ENCODE peak calls at places on chromosomes 2 and 18, in six cellular contexts. One of them, this sample, is unnamed.

GRCh38 chr2:169732583-169733358 is 861 bp upstream of the KLHL23 start:
- DNase-seq in HepG2: peak
- DNase-seq in K562: peak
- DNase-seq in SK-N-SH: peak
- DNase-seq in GM12878: no peak
- DNase-seq in H1: peak
- DNase-seq in this sample: peak

GRCh38 chr2:153455856-153456255 is 22.7 kb downstream of the RPRM start:
- DNase-seq in HepG2: no peak
- DNase-seq in K562: no peak
- DNase-seq in SK-N-SH: no peak
- DNase-seq in GM12878: no peak
- DNase-seq in H1: no peak
- DNase-seq in this sample: no peak

GRCh38 chr2:8380026-8380425 is 301.8 kb upstream of the ID2 start:
- DNase-seq in HepG2: no peak
- DNase-seq in K562: no peak
- DNase-seq in SK-N-SH: no peak
- DNase-seq in GM12878: no peak
- DNase-seq in H1: no peak
- DNase-seq in this sample: no peak

GRCh38 chr18:64713284-64713683 is 564.4 kb upstream of the LINC00305 start:
- DNase-seq in HepG2: no peak
- DNase-seq in K562: no peak
- DNase-seq in SK-N-SH: no peak
- DNase-seq in GM12878: peak
- DNase-seq in H1: no peak
- DNase-seq in this sample: peak

GRCh38 chr2:195304310-195304709 is 352.7 kb upstream of the SLC39A10 start:
- DNase-seq in HepG2: peak
- DNase-seq in K562: peak
- DNase-seq in SK-N-SH: no peak
- DNase-seq in GM12878: no peak
- DNase-seq in H1: peak
- DNase-seq in this sample: no peak

GRCh38 chr18:31229829-31230228 is 67.2 kb upstream of the DSC1 start:
- DNase-seq in HepG2: no peak
- DNase-seq in K562: no peak
- DNase-seq in SK-N-SH: no peak
- DNase-seq in GM12878: no peak
- DNase-seq in H1: no peak
- DNase-seq in this sample: no peak

GRCh38 chr2:43210467-43211303 is 15.7 kb downstream of the ZFP36L2 start:
- DNase-seq in HepG2: peak
- DNase-seq in K562: peak
- DNase-seq in SK-N-SH: no peak
- DNase-seq in GM12878: no peak
- DNase-seq in H1: no peak
- DNase-seq in this sample: peak

GRCh38 chr2:71129114-71129890 is 727 bp downstream of the MCEE start:
- DNase-seq in HepG2: no peak
- DNase-seq in K562: peak
- DNase-seq in SK-N-SH: no peak
- DNase-seq in GM12878: no peak
- DNase-seq in H1: no peak
- DNase-seq in this sample: no peak

GRCh38 chr2:179332903-179333302 is 68.3 kb upstream of the SESTD1 start:
- DNase-seq in HepG2: peak
- DNase-seq in K562: no peak
- DNase-seq in SK-N-SH: no peak
- DNase-seq in GM12878: no peak
- DNase-seq in H1: no peak
- DNase-seq in this sample: no peak

GRCh38 chr18:79735071-79735980 is 55.7 kb downstream of the CTDP1 start:
- DNase-seq in HepG2: no peak
- DNase-seq in K562: no peak
- DNase-seq in SK-N-SH: no peak
- DNase-seq in GM12878: no peak
- DNase-seq in H1: no peak
- DNase-seq in this sample: no peak

GRCh38 chr2:147232225-147232669 is 612.6 kb upstream of the ACVR2A start:
- DNase-seq in HepG2: no peak
- DNase-seq in K562: no peak
- DNase-seq in SK-N-SH: no peak
- DNase-seq in GM12878: no peak
- DNase-seq in H1: no peak
- DNase-seq in this sample: no peak

GRCh38 chr2:233838726-233839446 is 15.4 kb downstream of the HJURP start:
- DNase-seq in HepG2: no peak
- DNase-seq in K562: no peak
- DNase-seq in SK-N-SH: no peak
- DNase-seq in GM12878: no peak
- DNase-seq in H1: peak
- DNase-seq in this sample: no peak

GRCh38 chr2:78431241-78431640 is 594.3 kb upstream of the REG3G start:
- DNase-seq in HepG2: no peak
- DNase-seq in K562: no peak
- DNase-seq in SK-N-SH: no peak
- DNase-seq in GM12878: no peak
- DNase-seq in H1: no peak
- DNase-seq in this sample: no peak
- H3K4me3 ChIP-seq in HepG2: no peak
- H3K4me3 ChIP-seq in K562: no peak
- H3K4me3 ChIP-seq in SK-N-SH: no peak
- H3K4me3 ChIP-seq in GM12878: no peak
- H3K4me3 ChIP-seq in H1: no peak
- H3K4me3 ChIP-seq in this sample: no peak

GRCh38 chr18:8627107-8627472 is 17.9 kb downstream of the RAB12 start:
- DNase-seq in HepG2: no peak
- DNase-seq in K562: no peak
- DNase-seq in SK-N-SH: no peak
- DNase-seq in GM12878: no peak
- DNase-seq in H1: no peak
- DNase-seq in this sample: no peak

GRCh38 chr18:8627540-8627939 is 18.3 kb downstream of the RAB12 start:
- DNase-seq in HepG2: peak
- DNase-seq in K562: no peak
- DNase-seq in SK-N-SH: no peak
- DNase-seq in GM12878: no peak
- DNase-seq in H1: no peak
- DNase-seq in this sample: no peak

GRCh38 chr18:8630546-8630945 is 21.3 kb downstream of the RAB12 start:
- DNase-seq in HepG2: peak
- DNase-seq in K562: no peak
- DNase-seq in SK-N-SH: no peak
- DNase-seq in GM12878: no peak
- DNase-seq in H1: no peak
- DNase-seq in this sample: no peak

GRCh38 chr18:8631265-8631664 is 22.0 kb downstream of the RAB12 start:
- DNase-seq in HepG2: no peak
- DNase-seq in K562: no peak
- DNase-seq in SK-N-SH: no peak
- DNase-seq in GM12878: no peak
- DNase-seq in H1: no peak
- DNase-seq in this sample: no peak

GRCh38 chr18:8629602-8630001 is 20.4 kb downstream of the RAB12 start:
- DNase-seq in HepG2: no peak
- DNase-seq in K562: no peak
- DNase-seq in SK-N-SH: no peak
- DNase-seq in GM12878: no peak
- DNase-seq in H1: no peak
- DNase-seq in this sample: no peak
- TF ChIP-seq POLR2AphosphoS5 in HepG2: no peak
- TF ChIP-seq POLR2AphosphoS5 in K562: no peak
- TF ChIP-seq POLR2AphosphoS5 in SK-N-SH: no peak
- TF ChIP-seq POLR2AphosphoS5 in GM12878: no peak
- TF ChIP-seq POLR2AphosphoS5 in H1: no peak
- TF ChIP-seq POLR2AphosphoS5 in this sample: no peak

GRCh38 chr2:119434664-119435063 is 3.0 kb downstream of the TMEM37 start:
- DNase-seq in HepG2: peak
- DNase-seq in K562: no peak
- DNase-seq in SK-N-SH: no peak
- DNase-seq in GM12878: no peak
- DNase-seq in H1: no peak
- DNase-seq in this sample: no peak
- TF ChIP-seq GABPA in HepG2: no peak
- TF ChIP-seq GABPA in K562: no peak
- TF ChIP-seq GABPA in SK-N-SH: no peak
- TF ChIP-seq GABPA in GM12878: no peak
- TF ChIP-seq GABPA in H1: no peak
- TF ChIP-seq GABPA in this sample: no peak

DNA sequence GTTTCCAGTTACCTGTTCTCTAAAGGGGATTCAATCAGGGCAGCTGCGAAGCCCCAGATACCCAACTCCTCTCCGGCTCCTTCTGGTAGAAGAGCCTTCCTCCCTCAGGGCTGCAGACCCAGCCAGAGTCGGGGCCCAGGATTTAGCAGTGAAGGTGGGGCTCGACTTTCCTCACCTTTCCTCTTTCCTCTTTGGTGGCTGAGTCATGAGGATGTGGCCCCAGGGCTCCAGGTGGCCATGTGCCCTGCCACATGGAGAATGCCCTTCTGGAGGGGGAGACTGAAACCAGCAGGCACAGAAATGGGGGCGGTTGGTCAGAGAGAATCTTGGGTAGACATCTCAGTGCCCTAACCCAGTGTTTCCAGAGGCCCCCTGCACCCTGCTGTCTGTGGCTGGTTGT is 402.6 kb downstream of the NBAS start:
- DNase-seq in HepG2: no peak
- DNase-seq in K562: no peak
- DNase-seq in SK-N-SH: no peak
- DNase-seq in GM12878: no peak
- DNase-seq in H1: no peak
- DNase-seq in this sample: no peak
- H3K4me3 ChIP-seq in HepG2: no peak
- H3K4me3 ChIP-seq in K562: no peak
- H3K4me3 ChIP-seq in SK-N-SH: no peak
- H3K4me3 ChIP-seq in GM12878: no peak
- H3K4me3 ChIP-seq in H1: no peak
- H3K4me3 ChIP-seq in this sample: no peak

DNA sequence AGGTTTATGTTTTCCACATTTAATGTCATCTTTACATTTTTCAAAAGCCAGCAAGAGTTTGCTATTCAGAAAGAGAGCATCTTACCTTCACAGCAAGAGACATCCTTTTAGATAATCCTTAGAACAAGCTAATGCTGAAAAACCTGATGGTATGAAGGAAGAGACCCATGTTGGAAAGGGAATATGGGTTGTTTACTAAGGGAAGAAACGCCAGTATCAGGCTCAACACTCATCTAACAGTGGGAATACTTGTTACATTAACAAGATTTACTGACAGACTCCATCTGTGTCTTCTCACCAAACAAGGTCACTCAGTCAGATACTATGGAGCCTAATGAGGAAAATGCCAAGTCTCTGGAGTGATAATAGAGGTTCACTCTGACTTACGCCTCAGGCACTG is 1474.1 kb upstream of the SLC39A10 start:
- DNase-seq in HepG2: no peak
- DNase-seq in K562: no peak
- DNase-seq in SK-N-SH: no peak
- DNase-seq in GM12878: no peak
- DNase-seq in H1: no peak
- DNase-seq in this sample: no peak
- TF ChIP-seq POLR2AphosphoS5 in HepG2: no peak
- TF ChIP-seq POLR2AphosphoS5 in K562: no peak
- TF ChIP-seq POLR2AphosphoS5 in SK-N-SH: no peak
- TF ChIP-seq POLR2AphosphoS5 in GM12878: no peak
- TF ChIP-seq POLR2AphosphoS5 in H1: no peak
- TF ChIP-seq POLR2AphosphoS5 in this sample: no peak

DNA sequence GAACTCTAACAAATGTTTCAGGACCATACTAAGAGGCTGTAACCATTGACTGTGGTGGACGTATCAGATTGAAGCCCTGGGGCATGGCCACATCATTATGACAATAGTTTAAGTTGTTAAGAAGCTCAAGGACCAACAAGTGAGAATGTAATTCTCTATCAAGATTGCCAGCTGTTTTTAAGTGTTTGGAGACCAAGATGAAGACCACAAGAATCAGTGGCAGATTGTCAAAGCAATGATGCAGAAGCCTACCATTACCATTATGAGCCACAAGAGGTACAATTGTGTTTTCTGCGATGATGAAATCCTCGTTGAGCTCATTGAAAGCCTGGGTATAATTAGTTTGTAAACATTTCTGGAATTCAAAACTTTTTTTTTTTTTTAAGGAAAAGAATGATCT is 261.1 kb upstream of the ZEB2 start:
- DNase-seq in HepG2: no peak
- DNase-seq in K562: no peak
- DNase-seq in SK-N-SH: no peak
- DNase-seq in GM12878: no peak
- DNase-seq in H1: no peak
- DNase-seq in this sample: peak
- TF ChIP-seq GABPA in HepG2: no peak
- TF ChIP-seq GABPA in K562: no peak
- TF ChIP-seq GABPA in SK-N-SH: no peak
- TF ChIP-seq GABPA in GM12878: no peak
- TF ChIP-seq GABPA in H1: no peak
- TF ChIP-seq GABPA in this sample: no peak

GRCh38 chr18:49461602-49461977 is 1.1 kb upstream of the DYM start:
- DNase-seq in HepG2: no peak
- DNase-seq in K562: no peak
- DNase-seq in SK-N-SH: no peak
- DNase-seq in GM12878: no peak
- DNase-seq in H1: no peak
- DNase-seq in this sample: no peak
- H3K4me3 ChIP-seq in HepG2: no peak
- H3K4me3 ChIP-seq in K562: no peak
- H3K4me3 ChIP-seq in SK-N-SH: no peak
- H3K4me3 ChIP-seq in GM12878: no peak
- H3K4me3 ChIP-seq in H1: no peak
- H3K4me3 ChIP-seq in this sample: no peak

DNA sequence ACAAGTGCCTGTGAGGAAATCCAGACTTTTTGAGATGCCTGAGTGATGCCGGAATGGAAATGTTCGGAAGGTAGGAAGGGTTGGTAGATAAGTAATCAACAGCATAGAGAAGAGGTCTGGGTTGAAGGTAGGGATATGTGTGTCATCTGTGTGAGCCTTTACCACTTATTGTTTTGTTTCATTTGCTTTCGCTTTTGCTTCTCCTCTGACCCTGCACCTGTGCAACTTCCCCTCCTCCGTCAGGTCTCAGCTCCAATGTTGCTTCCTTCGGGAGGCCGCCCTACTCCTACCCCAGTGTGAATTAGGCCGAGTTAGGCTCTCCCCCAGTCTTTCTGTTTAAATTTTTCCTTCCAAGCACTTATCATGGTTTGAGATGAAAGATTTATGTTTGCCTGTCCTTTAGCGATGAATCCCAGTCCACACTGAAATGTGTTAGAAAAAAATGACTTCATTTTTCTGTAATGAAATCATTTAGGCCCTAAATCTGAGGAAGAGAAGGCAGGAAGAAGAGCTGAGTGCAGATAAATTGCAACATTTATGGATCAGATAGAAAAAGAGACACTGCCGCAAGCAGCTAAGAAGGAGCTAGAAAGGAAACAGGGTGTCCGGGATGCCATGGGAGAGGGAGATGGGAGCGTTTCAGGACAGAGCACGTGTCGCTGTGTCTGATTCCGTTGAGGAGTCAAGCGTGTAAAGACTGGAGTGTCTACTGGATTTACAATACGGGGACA is 139.6 kb upstream of the PELI1 start:
- DNase-seq in HepG2: no peak
- DNase-seq in K562: no peak
- DNase-seq in SK-N-SH: no peak
- DNase-seq in GM12878: peak
- DNase-seq in H1: no peak
- DNase-seq in this sample: no peak
- TF ChIP-seq POLR2AphosphoS5 in HepG2: no peak
- TF ChIP-seq POLR2AphosphoS5 in K562: no peak
- TF ChIP-seq POLR2AphosphoS5 in SK-N-SH: no peak
- TF ChIP-seq POLR2AphosphoS5 in GM12878: peak
- TF ChIP-seq POLR2AphosphoS5 in H1: no peak
- TF ChIP-seq POLR2AphosphoS5 in this sample: no peak